ENCODE peak calls at places on chromosomes 5 and 9, in eight cellular contexts. H, Y, G, C, T, P, B and D are unnamed samples.
A peak's percentile ranks its signal among the peaks of the same experiment; 100 is the strongest.

GRCh38 chr5:67205981-67206380 is 9.4 kb upstream of the CD180 start:
- DNase-seq in Y (no peak), C (no peak), P (peak; percentile 67), G (no peak), H (no peak), T (no peak), B (no peak), D (no peak)

GRCh38 chr5:9544502-9545300 is 1.2 kb downstream of the SEMA5A start:
- DNase-seq in Y (peak; percentile 85), H (peak; percentile 75), P (no peak), C (peak; percentile 75), G (peak; percentile 92), B (peak; percentile 84), T (peak; percentile 86), D (peak; percentile 56)

GRCh38 chr9:98778251-98778650 is 18.1 kb downstream of the ANKS6 start:
- DNase-seq in B (no peak), Y (no peak), P (no peak), T (no peak), H (no peak), C (no peak), G (no peak), D (no peak)

GRCh38 chr9:34592895-34593601 is 3.5 kb upstream of the CNTFR start:
- DNase-seq in G (peak; percentile 64), P (no peak), T (no peak), C (no peak), H (no peak), B (no peak), Y (no peak), D (no peak)

GRCh38 chr5:73733219-73733618 is 107.2 kb downstream of the ARHGEF28 start:
- DNase-seq in B (no peak), Y (no peak), P (no peak), H (peak; percentile 46), T (no peak), G (no peak), C (no peak), D (peak; percentile 30)

GRCh38 chr9:4982720-4983482 is 2.2 kb upstream of the JAK2 start:
- DNase-seq in C (no peak), Y (no peak), P (no peak), G (no peak), B (no peak), T (no peak), H (no peak), D (no peak)

GRCh38 chr5:78594946-78595921 is 53.3 kb downstream of the LHFPL2 start:
- DNase-seq in C (peak; percentile 99), G (no peak), Y (peak; percentile 96), T (peak; percentile 98), B (no peak), H (peak; percentile 100), P (no peak), D (peak; percentile 100)

GRCh38 chr5:133841831-133842750 is 126.3 kb downstream of the C5orf15 start:
- DNase-seq in H (no peak), T (no peak), G (no peak), Y (no peak), P (no peak), C (no peak), B (no peak), D (no peak)

GRCh38 chr9:124137009-124137943 is 120.5 kb upstream of the NEK6 start:
- DNase-seq in C (no peak), H (peak; percentile 23), P (no peak), Y (no peak), T (no peak), B (no peak), G (no peak), D (no peak)

GRCh38 chr5:111735829-111736228 is 21.2 kb downstream of the NREP start:
- DNase-seq in B (no peak), P (no peak), T (peak; percentile 94), C (no peak), Y (peak; percentile 81), G (peak; percentile 58), H (peak; percentile 98), D (peak; percentile 96)

GRCh38 chr5:472656-473343 is 29.8 kb downstream of the EXOC3 start:
- DNase-seq in H (peak; percentile 72), T (peak; percentile 79), P (peak; percentile 96), G (peak; percentile 71), C (peak; percentile 65), Y (peak; percentile 66), B (peak; percentile 79), D (peak; percentile 50)

GRCh38 chr9:130893250-130894101 is 3.1 kb downstream of the QRFP start:
- DNase-seq in C (no peak), H (no peak), P (no peak), T (peak; percentile 9), Y (no peak), G (peak; percentile 29), B (no peak), D (no peak)

GRCh38 chr9:76445976-76446375 is 13.0 kb upstream of the GCNT1 start:
- DNase-seq in P (no peak), C (no peak), T (no peak), Y (no peak), B (no peak), H (peak; percentile 17), G (no peak), D (no peak)

GRCh38 chr5:84635235-84636055 is 250.8 kb upstream of the EDIL3 start:
- DNase-seq in Y (no peak), C (no peak), T (no peak), B (no peak), G (no peak), H (no peak), P (no peak), D (no peak)

GRCh38 chr9:117636681-117637080 is 67.5 kb upstream of the TLR4 start:
- DNase-seq in G (no peak), C (no peak), H (no peak), T (no peak), B (no peak), Y (no peak), P (no peak), D (no peak)

GRCh38 chr5:125370486-125370885 is 624.0 kb upstream of the ZNF608 start:
- DNase-seq in Y (no peak), G (no peak), H (no peak), T (no peak), C (no peak), B (no peak), P (no peak), D (no peak)

GRCh38 chr9:110952018-110952864 is 86.0 kb downstream of the LPAR1 start:
- DNase-seq in G (peak; percentile 29), P (no peak), Y (no peak), B (no peak), C (no peak), T (no peak), H (no peak), D (no peak)

GRCh38 chr5:172542651-172543131 is 88.4 kb upstream of the SH3PXD2B start:
- DNase-seq in T (no peak), H (no peak), P (no peak), G (no peak), C (no peak), B (no peak), Y (no peak), D (no peak)

GRCh38 chr5:72783354-72783753 is 33.1 kb upstream of the TNPO1 start:
- DNase-seq in G (no peak), T (no peak), C (no peak), B (no peak), H (no peak), Y (no peak), P (no peak), D (no peak)

GRCh38 chr5:11869203-11869602 is 35.0 kb downstream of the CTNND2 start:
- DNase-seq in H (no peak), C (no peak), T (no peak), P (no peak), G (no peak), B (no peak), Y (no peak), D (no peak)

GRCh38 chr9:83027153-83027867 is 35.6 kb downstream of the RASEF start:
- DNase-seq in Y (peak; percentile 91), T (peak; percentile 88), H (peak; percentile 97), B (no peak), C (peak; percentile 93), G (no peak), P (no peak), D (peak; percentile 96)

GRCh38 chr9:128805661-128806060 is 12.6 kb upstream of the ENDOG start:
- DNase-seq in C (no peak), G (no peak), H (no peak), P (no peak), Y (no peak), T (no peak), B (no peak), D (no peak)

GRCh38 chr9:136093995-136094881 is 851 bp downstream of the NACC2 start:
- DNase-seq in G (no peak), T (peak; percentile 81), C (no peak), B (peak; percentile 29), Y (peak; percentile 62), H (peak; percentile 64), P (no peak), D (peak; percentile 42)

GRCh38 chr5:2897276-2897990 is 146.0 kb upstream of the IRX2 start:
- DNase-seq in Y (no peak), P (no peak), G (peak; percentile 25), H (no peak), T (no peak), B (no peak), C (no peak), D (no peak)

GRCh38 chr5:92911851-92912250 is 669.2 kb downstream of the NR2F1-AS1 start:
- DNase-seq in C (no peak), B (no peak), G (no peak), Y (no peak), P (no peak), H (no peak), T (no peak), D (no peak)
- H3K4me2 ChIP-seq in C (no peak overlapping the region), B (no peak overlapping the region), G (no peak overlapping the region), Y (no peak overlapping the region), P (no peak overlapping the region), H (no peak overlapping the region), T (no peak overlapping the region), D (no peak overlapping the region)

DNA sequence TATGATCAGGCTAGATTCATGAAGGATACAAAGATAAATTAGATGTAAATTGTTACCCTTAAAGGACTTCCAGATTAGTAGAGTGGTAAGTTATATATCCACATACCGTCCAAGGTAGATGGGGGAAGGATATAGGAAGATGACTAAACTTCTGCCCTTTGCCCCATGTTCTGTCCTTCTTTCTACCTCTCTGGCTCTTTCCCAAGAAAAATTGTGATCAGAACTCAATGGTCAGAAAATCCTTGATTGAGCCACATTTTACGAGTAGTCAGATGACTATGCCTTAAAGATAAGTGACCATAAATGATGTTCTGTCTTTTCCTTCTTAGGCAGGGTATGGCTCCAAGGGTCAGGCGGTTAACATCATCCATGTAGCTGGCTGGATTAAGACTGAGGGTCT is 4.4 kb downstream of the FRRS1L start:
- DNase-seq in C (no peak), H (no peak), T (no peak), G (no peak), P (no peak), B (no peak), Y (no peak), D (no peak)
- H2AFZ ChIP-seq in C (no peak overlapping the region), H (no peak overlapping the region), T (no peak overlapping the region), G (no peak overlapping the region), P (no peak overlapping the region), B (no peak overlapping the region), Y (no peak overlapping the region), D (no peak overlapping the region)

GRCh38 chr5:122404653-122405362 is 92.8 kb downstream of the SNCAIP start:
- DNase-seq in C (no peak), B (no peak), H (no peak), T (no peak), G (no peak), Y (no peak), P (no peak), D (no peak)
- H3K4me1 ChIP-seq in C (no peaks in the 10 kb centered on the region), B (peaks cover 3% of the 10 kb centered on the region), H (no peaks in the 10 kb centered on the region), T (no peaks in the 10 kb centered on the region), G (peaks cover 3% of the 10 kb centered on the region), Y (no peaks in the 10 kb centered on the region), P (peaks cover 3% of the 10 kb centered on the region), D (no peaks in the 10 kb centered on the region)

GRCh38 chr5:1515311-1515920 is 8.3 kb downstream of the LPCAT1 start:
- DNase-seq in G (peak; percentile 45), B (no peak), P (no peak), H (no peak), Y (no peak), T (no peak), C (no peak), D (no peak)
- H3K4me2 ChIP-seq in G (no peak overlapping the region), B (peak overlapping the region; percentile 24), P (no peak overlapping the region), H (no peak overlapping the region), Y (no peak overlapping the region), T (no peak overlapping the region), C (peak overlapping the region; percentile 40), D (no peak overlapping the region)